ENCODE peak calls at places on chromosomes 13 and 19, in four cellular contexts. F is GM12878, O is A549, Z is SK-N-SH. D is an unnamed sample.
A peak's percentile ranks its signal among the peaks of the same experiment; 100 is the strongest.

GRCh38 chr13:33057019-33057785 is 41.0 kb downstream of the KL start:
- DNase-seq in F (no peak), O (peak; percentile 19), Z (peak; percentile 47), D (peak; percentile 29)

GRCh38 chr19:10505583-10506229 is 2.5 kb upstream of the KEAP1 start:
- DNase-seq in F (no peak), O (peak; percentile 77), Z (peak; percentile 73), D (peak; percentile 60)

GRCh38 chr13:47109028-47109427 is 212.2 kb upstream of the HTR2A start:
- DNase-seq in F (no peak), O (no peak), Z (no peak), D (no peak)

GRCh38 chr13:103539265-103539664 is 473.0 kb upstream of the SLC10A2 start:
- DNase-seq in F (no peak), O (no peak), Z (peak; percentile 45), D (no peak)

GRCh38 chr13:47117268-47117667 is 220.4 kb upstream of the HTR2A start:
- DNase-seq in F (no peak), O (no peak), Z (no peak), D (no peak)

GRCh38 chr19:8654591-8655339 is 24.3 kb downstream of the NFILZ start:
- DNase-seq in F (no peak), O (peak; percentile 69), Z (peak; percentile 81), D (no peak)

GRCh38 chr13:45301263-45301662 is 39.7 kb downstream of the TPT1 start:
- DNase-seq in F (no peak), O (no peak), Z (no peak), D (no peak)

GRCh38 chr19:1366899-1367870 is 16.5 kb upstream of the NDUFS7 start:
- DNase-seq in F (no peak), O (no peak), Z (no peak), D (no peak)

GRCh38 chr13:34019870-34020269 is 201.9 kb downstream of the RFC3 start:
- DNase-seq in F (no peak), O (peak; percentile 71), Z (no peak), D (peak; percentile 99)

GRCh38 chr19:17468302-17469091 is 1.8 kb upstream of the SLC27A1 start:
- DNase-seq in F (no peak), O (no peak), Z (no peak), D (no peak)

GRCh38 chr19:343941-344624 is 513 bp downstream of the MIER2 start:
- DNase-seq in F (no peak), O (no peak), Z (peak; percentile 98), D (no peak)

DNA sequence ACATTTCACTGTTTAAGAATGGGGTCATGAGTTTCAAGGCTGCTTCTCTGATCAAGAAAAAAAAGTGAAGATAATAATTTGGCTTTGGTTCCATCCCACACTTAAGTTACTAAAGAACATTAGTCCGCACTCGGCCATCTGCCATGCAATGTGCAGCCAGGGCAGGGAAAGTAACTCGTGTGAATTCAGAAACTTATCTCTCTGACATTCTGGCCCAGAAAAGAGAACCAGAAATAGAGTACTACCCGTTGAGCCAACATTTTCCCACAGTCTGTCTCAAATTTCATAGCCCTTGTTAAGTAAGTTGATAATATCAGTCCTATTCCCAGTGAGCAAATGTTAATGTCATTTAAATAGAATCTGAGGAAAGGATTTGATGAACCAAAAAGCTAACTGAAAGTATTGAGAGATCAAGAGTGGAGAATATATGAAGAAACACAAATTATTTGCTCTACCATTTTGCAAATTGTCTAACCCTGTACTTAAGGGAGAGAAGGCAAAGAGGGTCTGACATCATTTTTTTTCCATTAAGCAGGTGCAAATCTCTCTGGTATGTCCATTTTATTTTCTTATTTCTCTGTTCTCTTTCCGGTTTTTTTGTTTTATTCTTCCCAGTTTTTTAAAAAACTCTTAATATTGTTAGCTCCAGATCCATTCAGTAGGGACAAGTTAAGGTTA is 156.3 kb downstream of the NDFIP2 start:
- DNase-seq in F (no peak), O (no peak), Z (no peak), D (no peak)
- TF ChIP-seq PBX3 in F (no peak), O (no peak), Z (no peak), D (no peak)

DNA sequence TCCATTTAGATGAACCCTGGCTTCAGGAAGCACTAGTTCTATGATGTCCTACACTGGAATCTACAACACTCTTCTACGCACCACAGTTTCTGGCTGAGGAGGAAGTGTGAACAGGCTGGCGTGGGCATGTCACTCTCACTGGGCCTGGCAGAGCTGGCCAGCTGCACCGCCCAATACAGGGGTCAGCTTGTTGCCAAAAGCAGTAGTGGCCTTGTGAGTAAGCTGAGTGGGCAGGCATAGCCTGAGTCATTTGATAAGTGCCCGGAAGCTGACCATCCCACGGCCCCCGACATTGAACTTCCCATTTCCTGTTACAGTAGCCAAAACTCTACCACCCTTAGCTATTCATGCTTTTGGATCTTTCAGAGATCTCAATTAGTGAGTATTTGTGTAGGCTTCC is 240.9 kb upstream of the SERP2 start:
- DNase-seq in F (no peak), O (no peak), Z (no peak), D (no peak)
- TF ChIP-seq PBX3 in F (no peak), O (no peak), Z (peak; percentile 26), D (no peak)

DNA sequence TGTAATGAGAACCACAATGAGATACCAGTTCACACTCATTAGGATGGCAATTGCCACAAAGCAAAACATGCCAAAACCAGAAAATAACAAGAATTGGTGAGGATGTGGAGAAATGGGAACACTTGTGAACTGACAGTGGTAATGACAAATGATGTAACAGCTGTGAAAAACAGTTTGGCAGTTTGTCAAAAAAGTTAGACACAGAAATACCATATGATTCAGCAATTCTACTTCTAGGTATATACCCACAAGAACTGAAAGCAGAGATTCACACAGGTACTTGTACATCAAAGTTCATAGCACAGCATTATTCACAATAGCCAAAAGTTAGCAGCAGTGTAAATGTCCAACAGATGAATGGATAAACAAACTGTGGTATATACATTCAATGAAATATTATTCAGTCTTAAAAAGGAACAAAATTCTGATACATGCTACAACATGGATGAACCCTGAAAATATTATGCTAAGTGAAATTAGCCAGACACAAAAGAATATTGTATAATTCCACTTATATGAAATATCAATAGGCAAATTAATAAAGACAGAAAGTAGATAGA is 96.5 kb downstream of the UGGT2 start:
- DNase-seq in F (peak; percentile 21), O (no peak), Z (no peak), D (no peak)
- TF ChIP-seq PBX3 in F (no peak), O (no peak), Z (no peak), D (no peak)

GRCh38 chr19:5188548-5189317 is 151.9 kb downstream of the PTPRS start:
- DNase-seq in F (no peak), O (no peak), Z (no peak), D (no peak)

GRCh38 chr19:5189318-5189607 is 151.3 kb downstream of the PTPRS start:
- DNase-seq in F (no peak), O (no peak), Z (no peak), D (no peak)

GRCh38 chr19:5184930-5185329 is 155.7 kb downstream of the PTPRS start:
- DNase-seq in F (no peak), O (no peak), Z (no peak), D (no peak)

GRCh38 chr19:5183616-5184015 is 157.0 kb downstream of the PTPRS start:
- DNase-seq in F (no peak), O (no peak), Z (no peak), D (no peak)

GRCh38 chr19:5186293-5187050 is 154.1 kb downstream of the PTPRS start:
- DNase-seq in F (no peak), O (peak; percentile 45), Z (no peak), D (no peak)
- TF ChIP-seq PBX3 in F (no peak), O (no peak), Z (no peak), D (no peak)

GRCh38 chr19:14127176-14127575 is 9.2 kb downstream of the ASF1B start:
- DNase-seq in F (no peak), O (no peak), Z (no peak), D (no peak)

GRCh38 chr19:14122924-14123323 is 5.4 kb upstream of the PRKACA start:
- DNase-seq in F (no peak), O (no peak), Z (no peak), D (no peak)

GRCh38 chr19:14127929-14128509 is 8.4 kb downstream of the ASF1B start:
- DNase-seq in F (peak; percentile 49), O (no peak), Z (no peak), D (no peak)
- TF ChIP-seq PBX3 in F (peak; percentile 74), O (no peak), Z (no peak), D (no peak)

GRCh38 chr19:33177417-33177976 is 16.6 kb upstream of the LRP3 start:
- DNase-seq in F (no peak), O (peak; percentile 88), Z (peak; percentile 77), D (peak; percentile 35)
- TF ChIP-seq PBX3 in F (no peak), O (no peak), Z (no peak), D (no peak)

GRCh38 chr19:30566681-30567420 is 194.7 kb downstream of the ZNF536 start:
- DNase-seq in F (no peak), O (no peak), Z (no peak), D (no peak)
- TF ChIP-seq PBX3 in F (no peak), O (no peak), Z (no peak), D (no peak)

GRCh38 chr13:51833980-51834379 is 11.0 kb downstream of the TMEM272 start:
- DNase-seq in F (no peak), O (no peak), Z (no peak), D (no peak)

GRCh38 chr13:51829236-51829899 is 15.6 kb downstream of the TMEM272 start:
- DNase-seq in F (no peak), O (no peak), Z (no peak), D (no peak)

GRCh38 chr13:51834581-51835158 is 10.3 kb downstream of the TMEM272 start:
- DNase-seq in F (no peak), O (no peak), Z (peak; percentile 43), D (no peak)

GRCh38 chr13:51832471-51833152 is 12.4 kb downstream of the TMEM272 start:
- DNase-seq in F (no peak), O (peak; percentile 20), Z (peak; percentile 39), D (no peak)

DNA sequence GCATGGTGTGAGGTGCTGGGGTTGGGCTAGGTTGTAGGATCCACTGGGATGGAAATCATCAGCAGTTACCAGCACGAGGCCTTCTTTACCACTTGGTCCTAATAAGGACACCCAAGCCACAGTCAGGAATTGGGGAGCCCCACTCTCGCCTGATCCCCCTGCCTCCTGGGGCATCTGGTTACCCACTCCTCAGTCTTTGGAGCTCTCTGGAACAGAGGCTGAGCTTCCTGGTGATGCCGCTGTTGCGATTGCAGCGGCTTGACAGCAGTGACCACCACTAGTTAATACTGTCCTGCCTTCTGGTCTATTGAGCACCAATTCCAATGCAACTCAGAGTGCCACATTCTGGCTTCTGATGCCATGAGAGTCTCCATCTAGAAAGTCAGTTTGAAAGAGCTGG is 13.5 kb downstream of the TMEM272 start:
- DNase-seq in F (no peak), O (no peak), Z (no peak), D (no peak)
- TF ChIP-seq PBX3 in F (no peak), O (no peak), Z (no peak), D (no peak)

GRCh38 chr19:49148784-49149651 is 6.2 kb downstream of the HRC start:
- DNase-seq in F (no peak), O (peak; percentile 96), Z (peak; percentile 94), D (peak; percentile 86)

GRCh38 chr19:49150944-49151243 is 4.3 kb downstream of the HRC start:
- DNase-seq in F (no peak), O (no peak), Z (no peak), D (no peak)

GRCh38 chr19:49147923-49148682 is 7.1 kb downstream of the HRC start:
- DNase-seq in F (no peak), O (no peak), Z (no peak), D (no peak)

GRCh38 chr19:49150106-49150943 is 4.9 kb downstream of the HRC start:
- DNase-seq in F (no peak), O (peak; percentile 85), Z (peak; percentile 95), D (peak; percentile 76)

GRCh38 chr19:49149652-49150105 is 5.5 kb downstream of the HRC start:
- DNase-seq in F (no peak), O (peak; percentile 91), Z (peak; percentile 84), D (peak; percentile 76)
- TF ChIP-seq PBX3 in F (no peak), O (no peak), Z (no peak), D (no peak)